ENCODE peak calls at places on chromosomes 6 and 20, in nine cellular contexts. B is HFFc6; Y is HTR-8/SVneo; Z is KBM-7; X is DND-41; K is smooth muscle cell of the brain vasculature; E is activated T-cell treated with anti-CD3 and anti-CD28 coated beads for 4 hours; T is HCEC 1CT; G is activated T-helper 1 cell treated with anti-CD3 and anti-CD28 coated beads, Interleukin-2, amount 50 U/mL, for 16 hours. N is an unnamed sample.

GRCh38 chr6:75331134-75331533 is 46.5 kb upstream of the TMEM30A start:
- DNase-seq in B (peak), Y (no peak), Z (no peak), X (no peak), K (no peak), E (no peak), T (no peak), G (no peak), N (peak)

GRCh38 chr20:14374191-14374590 is 36.8 kb upstream of the FLRT3 start:
- DNase-seq in B (no peak), Y (no peak), Z (no peak), X (no peak), K (no peak), E (no peak), T (no peak), G (no peak), N (no peak)

GRCh38 chr6:30612687-30613248 is 4.3 kb downstream of the PPP1R10 start:
- DNase-seq in B (peak), Y (no peak), Z (no peak), X (no peak), K (no peak), E (no peak), T (peak), G (no peak), N (no peak)

GRCh38 chr20:5315807-5316187 is 957 bp downstream of the PROKR2 start:
- DNase-seq in B (no peak), Y (no peak), Z (no peak), X (no peak), K (no peak), E (no peak), T (no peak), G (no peak), N (no peak)

GRCh38 chr6:46645265-46645664 is 7.4 kb downstream of the CYP39A1 start:
- DNase-seq in B (no peak), Y (no peak), Z (no peak), X (no peak), K (no peak), E (no peak), T (no peak), G (no peak), N (no peak)

GRCh38 chr6:36984581-36985383 is 1.2 kb downstream of the MTCH1 start:
- DNase-seq in B (peak), Y (peak), Z (no peak), X (peak), K (no peak), E (peak), T (peak), G (no peak), N (peak)

GRCh38 chr6:69894578-69895347 is 28.4 kb downstream of the COL19A1 start:
- DNase-seq in B (no peak), Y (no peak), Z (no peak), X (no peak), K (no peak), E (no peak), T (no peak), G (no peak), N (no peak)

GRCh38 chr20:53794529-53795115 is 201.0 kb upstream of the ZNF217 start:
- DNase-seq in B (no peak), Y (no peak), Z (no peak), X (no peak), K (no peak), E (no peak), T (no peak), G (no peak), N (no peak)

GRCh38 chr6:161442381-161442858 is 168.6 kb upstream of the AGPAT4 start:
- DNase-seq in B (no peak), Y (no peak), Z (no peak), X (no peak), K (no peak), E (no peak), T (no peak), G (no peak), N (no peak)

GRCh38 chr20:25090492-25091429 is 8.8 kb upstream of the VSX1 start:
- DNase-seq in B (no peak), Y (no peak), Z (no peak), X (peak), K (no peak), E (no peak), T (no peak), G (peak), N (no peak)

GRCh38 chr6:57209030-57209429 is 13.1 kb downstream of the RAB23 start:
- DNase-seq in B (no peak), Y (no peak), Z (no peak), X (no peak), K (no peak), E (no peak), T (no peak), G (no peak), N (no peak)

GRCh38 chr6:32226434-32226833 is 2.6 kb upstream of the NOTCH4 start:
- DNase-seq in B (no peak), Y (no peak), Z (no peak), X (no peak), K (no peak), E (no peak), T (no peak), G (no peak), N (no peak)

GRCh38 chr20:6057139-6057538 is 3.3 kb upstream of the LRRN4 start:
- DNase-seq in B (no peak), Y (no peak), Z (no peak), X (no peak), K (no peak), E (no peak), T (no peak), G (no peak), N (no peak)

GRCh38 chr6:3356056-3356823 is 97.5 kb downstream of the PSMG4 start:
- DNase-seq in B (peak), Y (peak), Z (peak), X (peak), K (peak), E (peak), T (peak), G (peak), N (peak)

GRCh38 chr20:8901237-8902025 is 167.5 kb upstream of the PLCB4 start:
- DNase-seq in B (peak), Y (no peak), Z (no peak), X (no peak), K (no peak), E (no peak), T (peak), G (no peak), N (no peak)

GRCh38 chr6:151535476-151536279 is 41.9 kb downstream of the CCDC170 start:
- DNase-seq in B (no peak), Y (no peak), Z (no peak), X (no peak), K (no peak), E (no peak), T (no peak), G (no peak), N (no peak)

GRCh38 chr6:106572436-106572835 is 56.9 kb downstream of the RTN4IP1 start:
- DNase-seq in B (no peak), Y (no peak), Z (no peak), X (no peak), K (no peak), E (no peak), T (no peak), G (no peak), N (no peak)

GRCh38 chr20:49591217-49591865 is 23.4 kb upstream of the PTGIS start:
- DNase-seq in B (no peak), Y (no peak), Z (no peak), X (no peak), K (no peak), E (no peak), T (no peak), G (no peak), N (no peak)

GRCh38 chr6:163170294-163170883 is 244.1 kb upstream of the QKI start:
- DNase-seq in B (no peak), Y (peak), Z (peak), X (peak), K (no peak), E (no peak), T (peak), G (no peak), N (no peak)

GRCh38 chr20:39016076-39016475 is 53.9 kb downstream of the DHX35 start:
- DNase-seq in B (no peak), Y (no peak), Z (no peak), X (no peak), K (no peak), E (no peak), T (no peak), G (no peak), N (no peak)

GRCh38 chr6:44074383-44075136 is 52.7 kb downstream of the MRPL14 start:
- DNase-seq in B (peak), Y (peak), Z (peak), X (peak), K (no peak), E (peak), T (peak), G (peak), N (no peak)

GRCh38 chr6:146267946-146268345 is 239.1 kb downstream of the GRM1 start:
- DNase-seq in B (no peak), Y (no peak), Z (no peak), X (no peak), K (no peak), E (no peak), T (no peak), G (no peak), N (no peak)

GRCh38 chr6:139779988-139780774 is 405.7 kb upstream of the CITED2 start:
- DNase-seq in B (no peak), Y (no peak), Z (no peak), X (no peak), K (no peak), E (no peak), T (no peak), G (no peak), N (no peak)